ENCODE peak calls at places on chromosome 13, in seven cellular contexts. F, Z, Y, U, W, V and R are unnamed samples.

GRCh38 chr13:73870970-73871935 is 263.0 kb downstream of the KLF12 start:
- DNase-seq in W (peak; percentile 70), U (peak; percentile 49), V (no peak), F (no peak), Z (no peak), Y (no peak), R (no peak)

GRCh38 chr13:69603144-69603853 is 504.3 kb upstream of the ATXN8OS start:
- DNase-seq in Z (no peak), U (no peak), Y (no peak), F (no peak), W (no peak), V (no peak), R (no peak)

GRCh38 chr13:25292301-25292700 is 5.0 kb upstream of the MTMR6 start:
- DNase-seq in W (no peak), F (no peak), Y (no peak), U (no peak), V (no peak), Z (no peak), R (no peak)

GRCh38 chr13:76937416-76937815 is 10.9 kb upstream of the ACOD1 start:
- DNase-seq in F (no peak), Y (no peak), V (no peak), W (peak; percentile 81), Z (no peak), U (no peak), R (no peak)

GRCh38 chr13:98576215-98576945 is 527 bp downstream of the STK24 start:
- DNase-seq in F (peak; percentile 82), Y (peak; percentile 66), W (no peak), V (peak; percentile 38), Z (peak; percentile 53), U (peak; percentile 60), R (peak; percentile 71)

GRCh38 chr13:40205771-40206240 is 460.6 kb downstream of the FOXO1 start:
- DNase-seq in F (no peak), W (no peak), V (no peak), Y (no peak), U (no peak), Z (no peak), R (no peak)

GRCh38 chr13:72651196-72651595 is 76.2 kb downstream of the MZT1 start:
- DNase-seq in F (no peak), V (peak; percentile 41), W (no peak), Z (no peak), U (no peak), Y (no peak), R (no peak)

GRCh38 chr13:49821216-49821820 is 28.8 kb upstream of the KPNA3 start:
- DNase-seq in Z (no peak), U (no peak), W (no peak), Y (no peak), V (no peak), F (no peak), R (no peak)

GRCh38 chr13:59865398-59865797 is 298.3 kb downstream of the DIAPH3 start:
- DNase-seq in V (no peak), F (no peak), U (no peak), Y (no peak), W (no peak), Z (no peak), R (no peak)

GRCh38 chr13:74761794-74762193 is 627.6 kb upstream of the KLF12 start:
- DNase-seq in W (no peak), Y (no peak), F (no peak), Z (no peak), V (no peak), U (no peak), R (no peak)

GRCh38 chr13:80469841-80470378 is 129.0 kb upstream of the SPRY2 start:
- DNase-seq in Y (no peak), W (peak; percentile 44), F (no peak), V (peak; percentile 62), Z (no peak), U (peak; percentile 73), R (peak; percentile 93)

GRCh38 chr13:103883152-103883551 is 816.9 kb upstream of the SLC10A2 start:
- DNase-seq in W (peak; percentile 79), U (peak; percentile 70), Y (no peak), V (peak; percentile 65), Z (peak; percentile 87), F (peak; percentile 86), R (peak; percentile 81)

GRCh38 chr13:73200432-73200831 is 141.6 kb downstream of the KLF5 start:
- DNase-seq in F (no peak), U (no peak), Y (no peak), V (no peak), Z (no peak), W (no peak), R (no peak)

GRCh38 chr13:68369739-68370138 is 1139.6 kb upstream of the PCDH9 start:
- DNase-seq in Z (no peak), V (no peak), W (no peak), Y (no peak), U (no peak), F (no peak), R (no peak)

GRCh38 chr13:67120872-67121531 is 109.1 kb downstream of the PCDH9 start:
- DNase-seq in W (no peak), Y (no peak), V (no peak), U (no peak), F (no peak), Z (no peak), R (no peak)

GRCh38 chr13:104320446-104320845 is 1254.2 kb upstream of the SLC10A2 start:
- DNase-seq in V (no peak), W (no peak), F (no peak), Y (no peak), U (no peak), Z (no peak), R (no peak)